ENCODE peak calls at places on chromosomes 7 and 10, in five cellular contexts. One of them, this sample, is unnamed.

GRCh38 chr10:116055252-116055918 is 217.6 kb downstream of the GFRA1 start:
- DNase-seq in brain microvascular endothelial cell: no peak
- DNase-seq in sigmoid colon: no peak
- DNase-seq in upper lobe of right lung: no peak
- DNase-seq in kidney epithelial cell: no peak
- DNase-seq in this sample: no peak

GRCh38 chr7:31076641-31077310 is 24.7 kb downstream of the ADCYAP1R1 start:
- DNase-seq in brain microvascular endothelial cell: no peak
- DNase-seq in sigmoid colon: peak; percentile 68
- DNase-seq in upper lobe of right lung: peak; percentile 40
- DNase-seq in kidney epithelial cell: no peak
- DNase-seq in this sample: no peak

GRCh38 chr7:77631820-77632219 is 64.4 kb upstream of the RSBN1L start:
- DNase-seq in brain microvascular endothelial cell: no peak
- DNase-seq in sigmoid colon: no peak
- DNase-seq in upper lobe of right lung: no peak
- DNase-seq in kidney epithelial cell: no peak
- DNase-seq in this sample: no peak

GRCh38 chr10:70932415-70933196 is 44.2 kb upstream of the PCBD1 start:
- DNase-seq in brain microvascular endothelial cell: no peak
- DNase-seq in sigmoid colon: peak; percentile 86
- DNase-seq in upper lobe of right lung: no peak
- DNase-seq in kidney epithelial cell: no peak
- DNase-seq in this sample: peak; percentile 59

GRCh38 chr7:27113991-27114866 is 11.7 kb upstream of the HOXA2 start:
- DNase-seq in brain microvascular endothelial cell: no peak
- DNase-seq in sigmoid colon: peak; percentile 89
- DNase-seq in upper lobe of right lung: no peak
- DNase-seq in kidney epithelial cell: no peak
- DNase-seq in this sample: no peak

GRCh38 chr7:76377186-76377918 is 18.6 kb upstream of the YWHAG start:
- DNase-seq in brain microvascular endothelial cell: no peak
- DNase-seq in sigmoid colon: no peak
- DNase-seq in upper lobe of right lung: no peak
- DNase-seq in kidney epithelial cell: no peak
- DNase-seq in this sample: no peak

GRCh38 chr10:79002336-79002735 is 66.4 kb upstream of the ZMIZ1 start:
- DNase-seq in brain microvascular endothelial cell: no peak
- DNase-seq in sigmoid colon: no peak
- DNase-seq in upper lobe of right lung: no peak
- DNase-seq in kidney epithelial cell: no peak
- DNase-seq in this sample: no peak

GRCh38 chr7:84529480-84530205 is 335.1 kb upstream of the SEMA3A start:
- DNase-seq in brain microvascular endothelial cell: peak; percentile 77
- DNase-seq in sigmoid colon: no peak
- DNase-seq in upper lobe of right lung: no peak
- DNase-seq in kidney epithelial cell: peak; percentile 69
- DNase-seq in this sample: peak; percentile 96

GRCh38 chr7:55094122-55094690 is 75.4 kb downstream of the EGFR start:
- DNase-seq in brain microvascular endothelial cell: no peak
- DNase-seq in sigmoid colon: no peak
- DNase-seq in upper lobe of right lung: no peak
- DNase-seq in kidney epithelial cell: no peak
- DNase-seq in this sample: no peak

GRCh38 chr10:3364768-3365480 is 192.3 kb upstream of the PITRM1 start:
- DNase-seq in brain microvascular endothelial cell: no peak
- DNase-seq in sigmoid colon: no peak
- DNase-seq in upper lobe of right lung: no peak
- DNase-seq in kidney epithelial cell: no peak
- DNase-seq in this sample: no peak

GRCh38 chr10:3365630-3366029 is 193.0 kb upstream of the PITRM1 start:
- DNase-seq in brain microvascular endothelial cell: no peak
- DNase-seq in sigmoid colon: no peak
- DNase-seq in upper lobe of right lung: no peak
- DNase-seq in kidney epithelial cell: peak; percentile 38
- DNase-seq in this sample: no peak

GRCh38 chr10:3363316-3364070 is 190.9 kb upstream of the PITRM1 start:
- DNase-seq in brain microvascular endothelial cell: no peak
- DNase-seq in sigmoid colon: no peak
- DNase-seq in upper lobe of right lung: no peak
- DNase-seq in kidney epithelial cell: no peak
- DNase-seq in this sample: no peak

GRCh38 chr10:3366735-3367405 is 194.3 kb upstream of the PITRM1 start:
- DNase-seq in brain microvascular endothelial cell: no peak
- DNase-seq in sigmoid colon: no peak
- DNase-seq in upper lobe of right lung: no peak
- DNase-seq in kidney epithelial cell: no peak
- DNase-seq in this sample: no peak

DNA sequence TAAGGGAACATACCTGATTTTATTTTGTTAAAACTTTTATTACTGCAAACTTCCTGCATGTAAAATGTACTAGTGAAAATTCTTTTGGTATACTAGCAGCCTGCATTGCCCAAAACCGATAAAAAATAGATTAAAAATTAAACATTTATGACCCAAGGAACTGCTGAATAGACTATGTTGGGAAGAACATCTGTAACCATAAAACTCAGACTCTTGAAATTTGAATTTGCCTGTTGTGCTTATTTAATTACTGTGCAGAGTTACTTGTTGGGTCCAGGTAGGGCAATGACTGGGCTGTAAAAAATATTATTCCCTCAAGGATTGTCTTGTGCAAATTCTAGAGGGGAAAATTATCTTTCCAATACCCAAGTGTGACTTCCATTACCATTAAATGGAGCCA is 193.5 kb upstream of the PITRM1 start:
- DNase-seq in brain microvascular endothelial cell: no peak
- DNase-seq in sigmoid colon: no peak
- DNase-seq in upper lobe of right lung: no peak
- DNase-seq in kidney epithelial cell: no peak
- DNase-seq in this sample: no peak
- H3K4me3 ChIP-seq in brain microvascular endothelial cell: no peak overlapping the region
- H3K4me3 ChIP-seq in sigmoid colon: no peak overlapping the region
- H3K4me3 ChIP-seq in upper lobe of right lung: no peak overlapping the region
- H3K4me3 ChIP-seq in kidney epithelial cell: no peak overlapping the region
- H3K4me3 ChIP-seq in this sample: no peak overlapping the region

GRCh38 chr10:5640036-5640435 is 26.4 kb downstream of the ASB13 start:
- DNase-seq in brain microvascular endothelial cell: no peak
- DNase-seq in sigmoid colon: no peak
- DNase-seq in upper lobe of right lung: no peak
- DNase-seq in kidney epithelial cell: no peak
- DNase-seq in this sample: no peak

GRCh38 chr10:5639066-5639465 is 27.3 kb downstream of the ASB13 start:
- DNase-seq in brain microvascular endothelial cell: no peak
- DNase-seq in sigmoid colon: no peak
- DNase-seq in upper lobe of right lung: no peak
- DNase-seq in kidney epithelial cell: no peak
- DNase-seq in this sample: no peak

GRCh38 chr10:5640501-5640900 is 25.9 kb downstream of the ASB13 start:
- DNase-seq in brain microvascular endothelial cell: no peak
- DNase-seq in sigmoid colon: no peak
- DNase-seq in upper lobe of right lung: no peak
- DNase-seq in kidney epithelial cell: no peak
- DNase-seq in this sample: no peak

GRCh38 chr10:5641501-5641900 is 24.9 kb downstream of the ASB13 start:
- DNase-seq in brain microvascular endothelial cell: no peak
- DNase-seq in sigmoid colon: no peak
- DNase-seq in upper lobe of right lung: no peak
- DNase-seq in kidney epithelial cell: no peak
- DNase-seq in this sample: no peak

DNA sequence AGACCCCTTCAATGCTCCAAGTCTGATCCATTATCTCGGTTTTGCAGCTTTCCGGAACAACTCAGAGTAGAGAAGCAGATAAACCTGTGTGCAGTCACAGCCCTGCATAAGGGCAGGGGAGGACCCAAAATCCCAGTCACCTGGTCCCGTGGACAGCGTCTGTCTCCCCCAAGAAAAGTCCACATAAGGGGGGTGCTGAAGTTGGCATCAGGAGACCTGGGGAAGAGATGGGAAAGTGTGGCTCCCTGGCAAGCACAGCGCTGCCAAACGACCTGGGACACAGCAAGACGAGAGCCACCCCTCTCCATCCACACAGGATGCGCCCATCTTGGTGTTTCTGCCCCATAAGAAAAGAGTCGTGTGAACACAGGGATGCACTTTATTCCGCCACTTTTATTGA is 27.9 kb downstream of the ASB13 start:
- DNase-seq in brain microvascular endothelial cell: no peak
- DNase-seq in sigmoid colon: no peak
- DNase-seq in upper lobe of right lung: no peak
- DNase-seq in kidney epithelial cell: no peak
- DNase-seq in this sample: no peak
- TF ChIP-seq CTCF in brain microvascular endothelial cell: no peak
- TF ChIP-seq CTCF in sigmoid colon: no peak
- TF ChIP-seq CTCF in upper lobe of right lung: no peak
- TF ChIP-seq CTCF in kidney epithelial cell: no peak
- TF ChIP-seq CTCF in this sample: no peak

GRCh38 chr10:117168135-117168674 is 29.1 kb upstream of the KCNK18 start:
- DNase-seq in brain microvascular endothelial cell: no peak
- DNase-seq in sigmoid colon: peak; percentile 69
- DNase-seq in upper lobe of right lung: peak; percentile 87
- DNase-seq in kidney epithelial cell: no peak
- DNase-seq in this sample: no peak
- H3K4me3 ChIP-seq in brain microvascular endothelial cell: no peak overlapping the region
- H3K4me3 ChIP-seq in sigmoid colon: peak overlapping the region; percentile 28
- H3K4me3 ChIP-seq in upper lobe of right lung: no peak overlapping the region
- H3K4me3 ChIP-seq in kidney epithelial cell: peak overlapping the region; percentile 0
- H3K4me3 ChIP-seq in this sample: peak overlapping the region; percentile 4

GRCh38 chr10:103854687-103855423 is 521 bp downstream of the SH3PXD2A start:
- DNase-seq in brain microvascular endothelial cell: no peak
- DNase-seq in sigmoid colon: peak; percentile 78
- DNase-seq in upper lobe of right lung: no peak
- DNase-seq in kidney epithelial cell: no peak
- DNase-seq in this sample: no peak

GRCh38 chr10:103855424-103855823 is at the start of gene SH3PXD2A:
- DNase-seq in brain microvascular endothelial cell: no peak
- DNase-seq in sigmoid colon: peak; percentile 73
- DNase-seq in upper lobe of right lung: peak; percentile 74
- DNase-seq in kidney epithelial cell: no peak
- DNase-seq in this sample: no peak

GRCh38 chr10:103854265-103854686 is 1.1 kb downstream of the SH3PXD2A start:
- DNase-seq in brain microvascular endothelial cell: no peak
- DNase-seq in sigmoid colon: no peak
- DNase-seq in upper lobe of right lung: no peak
- DNase-seq in kidney epithelial cell: no peak
- DNase-seq in this sample: no peak

GRCh38 chr10:103856497-103857175 is 1.3 kb upstream of the SH3PXD2A start:
- DNase-seq in brain microvascular endothelial cell: no peak
- DNase-seq in sigmoid colon: no peak
- DNase-seq in upper lobe of right lung: no peak
- DNase-seq in kidney epithelial cell: no peak
- DNase-seq in this sample: no peak

DNA sequence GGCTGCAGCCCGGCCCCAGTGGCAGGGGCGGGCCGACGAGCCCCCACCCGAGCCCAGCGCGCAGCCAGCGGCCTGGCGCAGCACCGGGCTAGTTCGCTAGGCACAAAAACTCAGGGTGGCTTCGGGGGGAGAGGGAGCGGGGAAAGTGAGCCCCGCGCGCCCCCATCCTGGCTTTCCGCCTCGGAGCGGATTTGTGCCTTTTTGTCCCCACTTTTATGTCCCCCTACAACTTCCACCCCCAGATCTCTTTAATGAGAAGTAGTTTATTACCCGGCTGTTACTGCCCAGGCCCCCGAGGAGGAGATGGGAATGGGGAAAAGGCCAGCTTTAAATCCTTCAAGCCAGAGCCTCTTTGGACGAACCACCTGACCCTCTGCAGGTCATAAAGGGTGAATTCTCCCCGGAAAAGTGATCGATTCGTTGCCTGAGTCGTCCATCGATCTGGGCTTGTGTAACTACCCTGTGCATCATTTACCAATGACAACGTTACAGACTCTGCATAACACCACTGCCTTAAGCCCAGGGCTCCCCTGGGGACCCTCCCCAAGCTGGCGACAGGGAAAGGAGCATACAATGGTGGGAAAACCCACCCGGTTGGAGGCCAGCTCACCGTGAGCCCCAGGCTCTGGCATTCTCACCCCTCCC is 598 bp upstream of the SH3PXD2A start:
- DNase-seq in brain microvascular endothelial cell: no peak
- DNase-seq in sigmoid colon: peak; percentile 60
- DNase-seq in upper lobe of right lung: no peak
- DNase-seq in kidney epithelial cell: no peak
- DNase-seq in this sample: no peak
- TF ChIP-seq CTCF in brain microvascular endothelial cell: no peak
- TF ChIP-seq CTCF in sigmoid colon: no peak
- TF ChIP-seq CTCF in upper lobe of right lung: no peak
- TF ChIP-seq CTCF in kidney epithelial cell: no peak
- TF ChIP-seq CTCF in this sample: no peak

GRCh38 chr7:44080686-44081265 is 1.6 kb downstream of the POLM start:
- DNase-seq in brain microvascular endothelial cell: no peak
- DNase-seq in sigmoid colon: no peak
- DNase-seq in upper lobe of right lung: no peak
- DNase-seq in kidney epithelial cell: no peak
- DNase-seq in this sample: no peak

GRCh38 chr7:44080118-44080517 is 2.2 kb downstream of the POLM start:
- DNase-seq in brain microvascular endothelial cell: no peak
- DNase-seq in sigmoid colon: no peak
- DNase-seq in upper lobe of right lung: no peak
- DNase-seq in kidney epithelial cell: no peak
- DNase-seq in this sample: no peak

GRCh38 chr7:44082541-44083207 is 344 bp upstream of the POLM start:
- DNase-seq in brain microvascular endothelial cell: peak; percentile 99
- DNase-seq in sigmoid colon: peak; percentile 100
- DNase-seq in upper lobe of right lung: peak; percentile 99
- DNase-seq in kidney epithelial cell: peak; percentile 93
- DNase-seq in this sample: peak; percentile 96

GRCh38 chr7:44079221-44080021 is 2.9 kb downstream of the POLM start:
- DNase-seq in brain microvascular endothelial cell: no peak
- DNase-seq in sigmoid colon: no peak
- DNase-seq in upper lobe of right lung: no peak
- DNase-seq in kidney epithelial cell: no peak
- DNase-seq in this sample: no peak

GRCh38 chr7:44081266-44081748 is 1.0 kb downstream of the POLM start:
- DNase-seq in brain microvascular endothelial cell: no peak
- DNase-seq in sigmoid colon: no peak
- DNase-seq in upper lobe of right lung: no peak
- DNase-seq in kidney epithelial cell: no peak
- DNase-seq in this sample: no peak
- H3K4me3 ChIP-seq in brain microvascular endothelial cell: peak overlapping the region; percentile 74
- H3K4me3 ChIP-seq in sigmoid colon: peak overlapping the region; percentile 75
- H3K4me3 ChIP-seq in upper lobe of right lung: peak overlapping the region; percentile 87
- H3K4me3 ChIP-seq in kidney epithelial cell: peak overlapping the region; percentile 18
- H3K4me3 ChIP-seq in this sample: peak overlapping the region; percentile 81

This sample was measured in LNCaP clone FGC.